ENCODE peak calls at places on chromosomes 2 and 18, in eight cellular contexts. K is G401; I is GM23338; Q is midbrain; W is stimulated activated CD8-positive, alpha-beta memory T cell treated with anti-CD3 and anti-CD28 coated beads, Interleukin-15, amount 100 ng/mL, for 1 hour; S is activated CD4-positive, alpha-beta T cell treated with anti-CD3 and anti-CD28 coated beads, Interleukin-2, amount 50 U/mL, for 24 hours; H is RKO; X is substantia nigra. Y is an unnamed sample.

GRCh38 chr2:54599326-54599710 is 124.1 kb upstream of the EML6 start:
- DNase-seq in K (no peak), I (no peak), Q (no peak), W (no peak), S (no peak), H (no peak), X (no peak), Y (no peak)

GRCh38 chr18:54261894-54262293 is 7.4 kb upstream of the POLI start:
- DNase-seq in K (no peak), I (no peak), Q (no peak), W (no peak), S (no peak), H (no peak), X (no peak), Y (no peak)

GRCh38 chr18:12076424-12077140 is 17.1 kb upstream of the ANKRD62 start:
- DNase-seq in K (peak; percentile 18), I (peak; percentile 73), Q (peak; percentile 14), W (no peak), S (no peak), H (peak; percentile 16), X (no peak), Y (no peak)

GRCh38 chr2:137946227-137946626 is 18.0 kb upstream of the HNMT start:
- DNase-seq in K (no peak), I (no peak), Q (no peak), W (no peak), S (no peak), H (no peak), X (no peak), Y (no peak)

GRCh38 chr2:174985624-174986023 is 19.6 kb downstream of the CHN1 start:
- DNase-seq in K (peak; percentile 56), I (no peak), Q (peak; percentile 53), W (no peak), S (no peak), H (peak; percentile 33), X (no peak), Y (no peak)

GRCh38 chr2:69966496-69966895 is 5.1 kb upstream of the ASPRV1 start:
- DNase-seq in K (no peak), I (no peak), Q (no peak), W (no peak), S (no peak), H (no peak), X (no peak), Y (no peak)

GRCh38 chr2:200159829-200160781 is 146.4 kb upstream of the SPATS2L start:
- DNase-seq in K (no peak), I (no peak), Q (no peak), W (no peak), S (no peak), H (peak; percentile 36), X (no peak), Y (no peak)

GRCh38 chr2:191740776-191741175 is 62.8 kb downstream of the NABP1 start:
- DNase-seq in K (no peak), I (no peak), Q (no peak), W (no peak), S (no peak), H (no peak), X (no peak), Y (no peak)

GRCh38 chr18:35122586-35123224 is 81.5 kb downstream of the MAPRE2 start:
- DNase-seq in K (no peak), I (peak; percentile 82), Q (peak; percentile 31), W (no peak), S (no peak), H (no peak), X (peak; percentile 35), Y (no peak)

GRCh38 chr18:22346342-22346967 is 71.3 kb downstream of the CTAGE1 start:
- DNase-seq in K (no peak), I (no peak), Q (no peak), W (no peak), S (no peak), H (peak; percentile 6), X (no peak), Y (no peak)

GRCh38 chr2:143110759-143111428 is 18.3 kb upstream of the ARHGAP15 start:
- DNase-seq in K (peak; percentile 61), I (peak; percentile 92), Q (peak; percentile 68), W (peak; percentile 41), S (no peak), H (peak; percentile 71), X (peak; percentile 32), Y (peak; percentile 32)

GRCh38 chr2:158011055-158011771 is 90.5 kb upstream of the UPP2 start:
- DNase-seq in K (no peak), I (peak; percentile 81), Q (no peak), W (no peak), S (no peak), H (no peak), X (no peak), Y (no peak)

GRCh38 chr2:239467281-239467955 is 66.6 kb upstream of the HDAC4 start:
- DNase-seq in K (no peak), I (no peak), Q (no peak), W (no peak), S (no peak), H (no peak), X (no peak), Y (no peak)

GRCh38 chr18:55038162-55038561 is 78.9 kb upstream of the CCDC68 start:
- DNase-seq in K (no peak), I (no peak), Q (no peak), W (no peak), S (no peak), H (peak; percentile 30), X (no peak), Y (no peak)

Y was measured in GM04504.